ENCODE peak calls at places on chromosomes 2 and 18, in four cellular contexts. B, X, D and S are unnamed samples.
A peak's percentile ranks its signal among the peaks of the same experiment; 100 is the strongest.

GRCh38 chr2:72211777-72212515 is 64.3 kb upstream of the CYP26B1 start:
- DNase-seq in D (no peak), X (no peak), B (no peak), S (no peak)

GRCh38 chr2:189876271-189876670 is 92.0 kb downstream of the PMS1 start:
- DNase-seq in X (no peak), B (no peak), D (no peak), S (no peak)

GRCh38 chr2:236576053-236576452 is 6.4 kb downstream of the ACKR3 start:
- DNase-seq in X (no peak), D (no peak), B (peak; percentile 88), S (no peak)

GRCh38 chr18:22879279-22879678 is 53.8 kb upstream of the RBBP8 start:
- DNase-seq in B (no peak), X (no peak), D (no peak), S (no peak)

GRCh38 chr2:12965540-12966269 is 249.0 kb downstream of the TRIB2 start:
- DNase-seq in X (no peak), B (peak; percentile 85), D (no peak), S (no peak)

GRCh38 chr18:12302391-12303147 is 5.5 kb upstream of the TUBB6 start:
- DNase-seq in D (no peak), B (no peak), X (no peak), S (no peak)

GRCh38 chr2:159539701-159540100 is 76.6 kb downstream of the BAZ2B start:
- DNase-seq in X (no peak), D (no peak), B (no peak), S (no peak)

GRCh38 chr2:60365556-60365955 is 187.9 kb downstream of the BCL11A start:
- DNase-seq in B (no peak), X (no peak), D (no peak), S (no peak)

GRCh38 chr2:158142568-158143332 is 41.1 kb downstream of the UPP2 start:
- DNase-seq in B (peak; percentile 19), D (no peak), X (no peak), S (no peak)

GRCh38 chr18:24126155-24126947 is 12.5 kb upstream of the CABYR start:
- DNase-seq in B (no peak), X (no peak), D (no peak), S (no peak)

GRCh38 chr2:15728247-15728721 is 136.6 kb downstream of the DDX1 start:
- DNase-seq in D (peak; percentile 25), B (no peak), X (no peak), S (no peak)

GRCh38 chr2:1584051-1584531 is 160.2 kb downstream of the PXDN start:
- DNase-seq in B (no peak), X (no peak), D (no peak), S (no peak)